ENCODE peak calls at places on chromosomes 5 and 9, in nine cellular contexts. One of them, this sample, is unnamed.

GRCh38 chr5:28862860-28863196 is 1824.4 kb upstream of the CDH9 start:
- DNase-seq in progenitor cell of endocrine pancreas: no peak
- DNase-seq in ureter: no peak
- DNase-seq in left ventricle myocardium inferior: no peak
- DNase-seq in trophoblast cell: no peak
- DNase-seq in central memory CD8-positive, alpha-beta T cell: no peak
- DNase-seq in stimulated activated CD8-positive, alpha-beta memory T cell treated with anti-CD3 and anti-CD28 coated beads, Interleukin-7, amount 100 ng/mL, for 24 hours: no peak
- DNase-seq in non-pigmented ciliary epithelial cell: no peak
- DNase-seq in stimulated activated CD4-positive, alpha-beta T cell treated with anti-CD3 and anti-CD28 coated beads, TNF-alpha, amount 100 ng/mL, for 1 hour: no peak
- DNase-seq in this sample: no peak

GRCh38 chr9:12813960-12814876 is 39.4 kb downstream of the LURAP1L start:
- DNase-seq in left ventricle myocardium inferior: no peak
- DNase-seq in ureter: peak
- DNase-seq in trophoblast cell: peak
- DNase-seq in stimulated activated CD4-positive, alpha-beta T cell treated with anti-CD3 and anti-CD28 coated beads, TNF-alpha, amount 100 ng/mL, for 1 hour: no peak
- DNase-seq in stimulated activated CD8-positive, alpha-beta memory T cell treated with anti-CD3 and anti-CD28 coated beads, Interleukin-7, amount 100 ng/mL, for 24 hours: no peak
- DNase-seq in central memory CD8-positive, alpha-beta T cell: no peak
- DNase-seq in progenitor cell of endocrine pancreas: no peak
- DNase-seq in non-pigmented ciliary epithelial cell: peak
- DNase-seq in this sample: peak

GRCh38 chr9:75088646-75089368 is 493 bp downstream of the OSTF1 start:
- DNase-seq in trophoblast cell: peak
- DNase-seq in ureter: peak
- DNase-seq in stimulated activated CD8-positive, alpha-beta memory T cell treated with anti-CD3 and anti-CD28 coated beads, Interleukin-7, amount 100 ng/mL, for 24 hours: no peak
- DNase-seq in stimulated activated CD4-positive, alpha-beta T cell treated with anti-CD3 and anti-CD28 coated beads, TNF-alpha, amount 100 ng/mL, for 1 hour: no peak
- DNase-seq in progenitor cell of endocrine pancreas: no peak
- DNase-seq in non-pigmented ciliary epithelial cell: no peak
- DNase-seq in central memory CD8-positive, alpha-beta T cell: no peak
- DNase-seq in left ventricle myocardium inferior: peak
- DNase-seq in this sample: peak

GRCh38 chr5:128637031-128637430 is 99.0 kb upstream of the FBN2 start:
- DNase-seq in non-pigmented ciliary epithelial cell: peak
- DNase-seq in central memory CD8-positive, alpha-beta T cell: no peak
- DNase-seq in ureter: no peak
- DNase-seq in stimulated activated CD8-positive, alpha-beta memory T cell treated with anti-CD3 and anti-CD28 coated beads, Interleukin-7, amount 100 ng/mL, for 24 hours: no peak
- DNase-seq in stimulated activated CD4-positive, alpha-beta T cell treated with anti-CD3 and anti-CD28 coated beads, TNF-alpha, amount 100 ng/mL, for 1 hour: no peak
- DNase-seq in left ventricle myocardium inferior: no peak
- DNase-seq in progenitor cell of endocrine pancreas: no peak
- DNase-seq in trophoblast cell: no peak
- DNase-seq in this sample: no peak

GRCh38 chr9:130003943-130004552 is 38.9 kb downstream of the FNBP1 start:
- DNase-seq in non-pigmented ciliary epithelial cell: no peak
- DNase-seq in trophoblast cell: no peak
- DNase-seq in central memory CD8-positive, alpha-beta T cell: no peak
- DNase-seq in stimulated activated CD4-positive, alpha-beta T cell treated with anti-CD3 and anti-CD28 coated beads, TNF-alpha, amount 100 ng/mL, for 1 hour: no peak
- DNase-seq in stimulated activated CD8-positive, alpha-beta memory T cell treated with anti-CD3 and anti-CD28 coated beads, Interleukin-7, amount 100 ng/mL, for 24 hours: no peak
- DNase-seq in left ventricle myocardium inferior: no peak
- DNase-seq in ureter: no peak
- DNase-seq in progenitor cell of endocrine pancreas: no peak
- DNase-seq in this sample: no peak

GRCh38 chr9:87494970-87495471 is 2.6 kb upstream of the DAPK1 start:
- DNase-seq in trophoblast cell: no peak
- DNase-seq in ureter: no peak
- DNase-seq in central memory CD8-positive, alpha-beta T cell: no peak
- DNase-seq in stimulated activated CD4-positive, alpha-beta T cell treated with anti-CD3 and anti-CD28 coated beads, TNF-alpha, amount 100 ng/mL, for 1 hour: no peak
- DNase-seq in left ventricle myocardium inferior: no peak
- DNase-seq in progenitor cell of endocrine pancreas: no peak
- DNase-seq in stimulated activated CD8-positive, alpha-beta memory T cell treated with anti-CD3 and anti-CD28 coated beads, Interleukin-7, amount 100 ng/mL, for 24 hours: no peak
- DNase-seq in non-pigmented ciliary epithelial cell: no peak
- DNase-seq in this sample: no peak

GRCh38 chr9:14346301-14346721 is 32.4 kb upstream of the NFIB start:
- DNase-seq in stimulated activated CD8-positive, alpha-beta memory T cell treated with anti-CD3 and anti-CD28 coated beads, Interleukin-7, amount 100 ng/mL, for 24 hours: no peak
- DNase-seq in central memory CD8-positive, alpha-beta T cell: no peak
- DNase-seq in left ventricle myocardium inferior: peak
- DNase-seq in non-pigmented ciliary epithelial cell: no peak
- DNase-seq in ureter: no peak
- DNase-seq in stimulated activated CD4-positive, alpha-beta T cell treated with anti-CD3 and anti-CD28 coated beads, TNF-alpha, amount 100 ng/mL, for 1 hour: no peak
- DNase-seq in progenitor cell of endocrine pancreas: no peak
- DNase-seq in trophoblast cell: no peak
- DNase-seq in this sample: no peak

GRCh38 chr9:127199001-127199791 is 65.4 kb upstream of the GARNL3 start:
- DNase-seq in non-pigmented ciliary epithelial cell: no peak
- DNase-seq in central memory CD8-positive, alpha-beta T cell: peak
- DNase-seq in trophoblast cell: peak
- DNase-seq in ureter: peak
- DNase-seq in progenitor cell of endocrine pancreas: peak
- DNase-seq in left ventricle myocardium inferior: peak
- DNase-seq in stimulated activated CD4-positive, alpha-beta T cell treated with anti-CD3 and anti-CD28 coated beads, TNF-alpha, amount 100 ng/mL, for 1 hour: peak
- DNase-seq in stimulated activated CD8-positive, alpha-beta memory T cell treated with anti-CD3 and anti-CD28 coated beads, Interleukin-7, amount 100 ng/mL, for 24 hours: peak
- DNase-seq in this sample: peak

GRCh38 chr5:2757563-2758311 is 6.3 kb upstream of the IRX2 start:
- DNase-seq in left ventricle myocardium inferior: no peak
- DNase-seq in ureter: no peak
- DNase-seq in progenitor cell of endocrine pancreas: no peak
- DNase-seq in central memory CD8-positive, alpha-beta T cell: no peak
- DNase-seq in trophoblast cell: peak
- DNase-seq in stimulated activated CD4-positive, alpha-beta T cell treated with anti-CD3 and anti-CD28 coated beads, TNF-alpha, amount 100 ng/mL, for 1 hour: no peak
- DNase-seq in stimulated activated CD8-positive, alpha-beta memory T cell treated with anti-CD3 and anti-CD28 coated beads, Interleukin-7, amount 100 ng/mL, for 24 hours: no peak
- DNase-seq in non-pigmented ciliary epithelial cell: peak
- DNase-seq in this sample: no peak

GRCh38 chr5:2110137-2110933 is 227.6 kb upstream of the IRX4 start:
- DNase-seq in stimulated activated CD8-positive, alpha-beta memory T cell treated with anti-CD3 and anti-CD28 coated beads, Interleukin-7, amount 100 ng/mL, for 24 hours: no peak
- DNase-seq in stimulated activated CD4-positive, alpha-beta T cell treated with anti-CD3 and anti-CD28 coated beads, TNF-alpha, amount 100 ng/mL, for 1 hour: no peak
- DNase-seq in central memory CD8-positive, alpha-beta T cell: no peak
- DNase-seq in ureter: no peak
- DNase-seq in progenitor cell of endocrine pancreas: no peak
- DNase-seq in non-pigmented ciliary epithelial cell: no peak
- DNase-seq in left ventricle myocardium inferior: no peak
- DNase-seq in trophoblast cell: no peak
- DNase-seq in this sample: no peak

GRCh38 chr5:1568201-1568979 is 44.6 kb upstream of the LPCAT1 start:
- DNase-seq in stimulated activated CD4-positive, alpha-beta T cell treated with anti-CD3 and anti-CD28 coated beads, TNF-alpha, amount 100 ng/mL, for 1 hour: no peak
- DNase-seq in central memory CD8-positive, alpha-beta T cell: no peak
- DNase-seq in left ventricle myocardium inferior: no peak
- DNase-seq in trophoblast cell: peak
- DNase-seq in progenitor cell of endocrine pancreas: no peak
- DNase-seq in non-pigmented ciliary epithelial cell: peak
- DNase-seq in stimulated activated CD8-positive, alpha-beta memory T cell treated with anti-CD3 and anti-CD28 coated beads, Interleukin-7, amount 100 ng/mL, for 24 hours: no peak
- DNase-seq in ureter: no peak
- DNase-seq in this sample: no peak

GRCh38 chr9:715310-715709 is 126.2 kb upstream of the DMRT1 start:
- DNase-seq in stimulated activated CD8-positive, alpha-beta memory T cell treated with anti-CD3 and anti-CD28 coated beads, Interleukin-7, amount 100 ng/mL, for 24 hours: no peak
- DNase-seq in ureter: no peak
- DNase-seq in central memory CD8-positive, alpha-beta T cell: no peak
- DNase-seq in stimulated activated CD4-positive, alpha-beta T cell treated with anti-CD3 and anti-CD28 coated beads, TNF-alpha, amount 100 ng/mL, for 1 hour: no peak
- DNase-seq in non-pigmented ciliary epithelial cell: no peak
- DNase-seq in trophoblast cell: no peak
- DNase-seq in progenitor cell of endocrine pancreas: no peak
- DNase-seq in left ventricle myocardium inferior: no peak
- DNase-seq in this sample: no peak

GRCh38 chr9:102922526-102922925 is 72.6 kb upstream of the CYLC2 start:
- DNase-seq in left ventricle myocardium inferior: no peak
- DNase-seq in central memory CD8-positive, alpha-beta T cell: no peak
- DNase-seq in non-pigmented ciliary epithelial cell: no peak
- DNase-seq in progenitor cell of endocrine pancreas: no peak
- DNase-seq in stimulated activated CD8-positive, alpha-beta memory T cell treated with anti-CD3 and anti-CD28 coated beads, Interleukin-7, amount 100 ng/mL, for 24 hours: no peak
- DNase-seq in trophoblast cell: no peak
- DNase-seq in stimulated activated CD4-positive, alpha-beta T cell treated with anti-CD3 and anti-CD28 coated beads, TNF-alpha, amount 100 ng/mL, for 1 hour: no peak
- DNase-seq in ureter: no peak
- DNase-seq in this sample: no peak

GRCh38 chr5:59152701-59153245 is 569.9 kb downstream of the RAB3C start:
- DNase-seq in ureter: no peak
- DNase-seq in central memory CD8-positive, alpha-beta T cell: no peak
- DNase-seq in stimulated activated CD4-positive, alpha-beta T cell treated with anti-CD3 and anti-CD28 coated beads, TNF-alpha, amount 100 ng/mL, for 1 hour: no peak
- DNase-seq in trophoblast cell: no peak
- DNase-seq in progenitor cell of endocrine pancreas: no peak
- DNase-seq in left ventricle myocardium inferior: no peak
- DNase-seq in stimulated activated CD8-positive, alpha-beta memory T cell treated with anti-CD3 and anti-CD28 coated beads, Interleukin-7, amount 100 ng/mL, for 24 hours: no peak
- DNase-seq in non-pigmented ciliary epithelial cell: no peak
- DNase-seq in this sample: no peak

GRCh38 chr5:133831506-133832224 is 136.8 kb downstream of the C5orf15 start:
- DNase-seq in ureter: no peak
- DNase-seq in trophoblast cell: no peak
- DNase-seq in central memory CD8-positive, alpha-beta T cell: no peak
- DNase-seq in stimulated activated CD8-positive, alpha-beta memory T cell treated with anti-CD3 and anti-CD28 coated beads, Interleukin-7, amount 100 ng/mL, for 24 hours: no peak
- DNase-seq in stimulated activated CD4-positive, alpha-beta T cell treated with anti-CD3 and anti-CD28 coated beads, TNF-alpha, amount 100 ng/mL, for 1 hour: no peak
- DNase-seq in progenitor cell of endocrine pancreas: no peak
- DNase-seq in left ventricle myocardium inferior: no peak
- DNase-seq in non-pigmented ciliary epithelial cell: no peak
- DNase-seq in this sample: no peak

GRCh38 chr9:121121582-121122087 is 46.9 kb downstream of the CNTRL start:
- DNase-seq in stimulated activated CD4-positive, alpha-beta T cell treated with anti-CD3 and anti-CD28 coated beads, TNF-alpha, amount 100 ng/mL, for 1 hour: peak
- DNase-seq in progenitor cell of endocrine pancreas: peak
- DNase-seq in trophoblast cell: peak
- DNase-seq in stimulated activated CD8-positive, alpha-beta memory T cell treated with anti-CD3 and anti-CD28 coated beads, Interleukin-7, amount 100 ng/mL, for 24 hours: peak
- DNase-seq in central memory CD8-positive, alpha-beta T cell: peak
- DNase-seq in ureter: peak
- DNase-seq in non-pigmented ciliary epithelial cell: peak
- DNase-seq in left ventricle myocardium inferior: peak
- DNase-seq in this sample: peak

GRCh38 chr9:136726631-136727191 is 14.3 kb downstream of the DIPK1B start:
- DNase-seq in progenitor cell of endocrine pancreas: no peak
- DNase-seq in stimulated activated CD8-positive, alpha-beta memory T cell treated with anti-CD3 and anti-CD28 coated beads, Interleukin-7, amount 100 ng/mL, for 24 hours: no peak
- DNase-seq in non-pigmented ciliary epithelial cell: no peak
- DNase-seq in central memory CD8-positive, alpha-beta T cell: peak
- DNase-seq in ureter: no peak
- DNase-seq in stimulated activated CD4-positive, alpha-beta T cell treated with anti-CD3 and anti-CD28 coated beads, TNF-alpha, amount 100 ng/mL, for 1 hour: no peak
- DNase-seq in trophoblast cell: no peak
- DNase-seq in left ventricle myocardium inferior: no peak
- DNase-seq in this sample: no peak

GRCh38 chr9:37955781-37956422 is 52.0 kb upstream of the SLC25A51 start:
- DNase-seq in ureter: no peak
- DNase-seq in stimulated activated CD8-positive, alpha-beta memory T cell treated with anti-CD3 and anti-CD28 coated beads, Interleukin-7, amount 100 ng/mL, for 24 hours: no peak
- DNase-seq in trophoblast cell: no peak
- DNase-seq in non-pigmented ciliary epithelial cell: no peak
- DNase-seq in central memory CD8-positive, alpha-beta T cell: no peak
- DNase-seq in left ventricle myocardium inferior: no peak
- DNase-seq in progenitor cell of endocrine pancreas: no peak
- DNase-seq in stimulated activated CD4-positive, alpha-beta T cell treated with anti-CD3 and anti-CD28 coated beads, TNF-alpha, amount 100 ng/mL, for 1 hour: no peak
- DNase-seq in this sample: no peak